ENCODE peak calls at places on chromosomes 16 and 17, in eight cellular contexts. I, T, G, L, Y, H, O and R are unnamed samples.

GRCh38 chr17:48487221-48487620 is 43.6 kb downstream of the HOXB1 start:
- DNase-seq in I (no peak), T (no peak), G (no peak), L (no peak), Y (no peak), H (no peak), O (no peak), R (no peak)

GRCh38 chr17:79803997-79804855 is 7.3 kb upstream of the CBX8 start:
- DNase-seq in I (no peak), T (no peak), G (peak; percentile 66), L (peak; percentile 86), Y (no peak), H (no peak), O (no peak), R (peak; percentile 82)

GRCh38 chr17:3033741-3034577 is 29.4 kb downstream of the OR1D5 start:
- DNase-seq in I (no peak), T (no peak), G (no peak), L (no peak), Y (no peak), H (no peak), O (no peak), R (no peak)

GRCh38 chr17:7173687-7174602 is 5.2 kb downstream of the ASGR1 start:
- DNase-seq in I (peak; percentile 27), T (no peak), G (no peak), L (peak; percentile 96), Y (no peak), H (peak; percentile 67), O (peak; percentile 51), R (peak; percentile 96)

GRCh38 chr16:58733671-58734458 is at the start of gene GOT2:
- DNase-seq in I (peak; percentile 89), T (peak; percentile 79), G (peak; percentile 90), L (peak; percentile 89), Y (peak; percentile 73), H (peak; percentile 76), O (peak; percentile 92), R (peak; percentile 92)

GRCh38 chr16:84960942-84961341 is 50.4 kb downstream of the ZDHHC7 start:
- DNase-seq in I (no peak), T (no peak), G (no peak), L (no peak), Y (no peak), H (no peak), O (no peak), R (no peak)

GRCh38 chr17:9935408-9935807 is 30.3 kb upstream of the RCVRN start:
- DNase-seq in I (no peak), T (no peak), G (no peak), L (no peak), Y (no peak), H (no peak), O (peak; percentile 45), R (no peak)

GRCh38 chr17:80101946-80102706 is 745 bp downstream of the GAA start:
- DNase-seq in I (peak; percentile 69), T (peak; percentile 77), G (peak; percentile 48), L (peak; percentile 47), Y (no peak), H (peak; percentile 27), O (peak; percentile 51), R (no peak)

GRCh38 chr17:32496348-32497078 is 9.7 kb downstream of the CDK5R1 start:
- DNase-seq in I (peak; percentile 76), T (peak; percentile 68), G (no peak), L (no peak), Y (no peak), H (no peak), O (peak; percentile 91), R (no peak)

GRCh38 chr17:72467841-72468653 is 347.2 kb downstream of the SOX9 start:
- DNase-seq in I (peak; percentile 69), T (no peak), G (no peak), L (peak; percentile 50), Y (no peak), H (no peak), O (peak; percentile 53), R (peak; percentile 56)

GRCh38 chr17:8698142-8699050 is 46.2 kb downstream of the CCDC42 start:
- DNase-seq in I (peak; percentile 83), T (peak; percentile 79), G (no peak), L (no peak), Y (no peak), H (no peak), O (peak; percentile 77), R (no peak)

GRCh38 chr17:19996502-19996901 is 12.7 kb upstream of the SPECC1 start:
- DNase-seq in I (no peak), T (no peak), G (no peak), L (peak; percentile 43), Y (no peak), H (no peak), O (no peak), R (peak; percentile 65)

GRCh38 chr16:21646721-21647561 is 5.5 kb downstream of the IGSF6 start:
- DNase-seq in I (peak; percentile 86), T (no peak), G (peak; percentile 91), L (no peak), Y (no peak), H (no peak), O (no peak), R (no peak)
- H2AFZ ChIP-seq in I (no peak overlapping the region), T (no peak overlapping the region), G (no peak overlapping the region), L (no peak overlapping the region), Y (no peak overlapping the region), H (no peak overlapping the region), O (no peak overlapping the region), R (no peak overlapping the region)

GRCh38 chr17:65055708-65056638 is 567 bp downstream of the GNA13 start:
- DNase-seq in I (peak; percentile 68), T (peak; percentile 22), G (peak; percentile 59), L (peak; percentile 62), Y (peak; percentile 16), H (no peak), O (peak; percentile 74), R (peak; percentile 51)

GRCh38 chr17:65055280-65055707 is 1.2 kb downstream of the GNA13 start:
- DNase-seq in I (no peak), T (no peak), G (peak; percentile 52), L (no peak), Y (no peak), H (no peak), O (no peak), R (no peak)

GRCh38 chr17:65058615-65059014 is 2.1 kb upstream of the GNA13 start:
- DNase-seq in I (no peak), T (no peak), G (no peak), L (no peak), Y (no peak), H (no peak), O (no peak), R (no peak)

GRCh38 chr17:65058151-65058550 is 1.6 kb upstream of the GNA13 start:
- DNase-seq in I (no peak), T (no peak), G (no peak), L (no peak), Y (no peak), H (no peak), O (no peak), R (no peak)

DNA sequence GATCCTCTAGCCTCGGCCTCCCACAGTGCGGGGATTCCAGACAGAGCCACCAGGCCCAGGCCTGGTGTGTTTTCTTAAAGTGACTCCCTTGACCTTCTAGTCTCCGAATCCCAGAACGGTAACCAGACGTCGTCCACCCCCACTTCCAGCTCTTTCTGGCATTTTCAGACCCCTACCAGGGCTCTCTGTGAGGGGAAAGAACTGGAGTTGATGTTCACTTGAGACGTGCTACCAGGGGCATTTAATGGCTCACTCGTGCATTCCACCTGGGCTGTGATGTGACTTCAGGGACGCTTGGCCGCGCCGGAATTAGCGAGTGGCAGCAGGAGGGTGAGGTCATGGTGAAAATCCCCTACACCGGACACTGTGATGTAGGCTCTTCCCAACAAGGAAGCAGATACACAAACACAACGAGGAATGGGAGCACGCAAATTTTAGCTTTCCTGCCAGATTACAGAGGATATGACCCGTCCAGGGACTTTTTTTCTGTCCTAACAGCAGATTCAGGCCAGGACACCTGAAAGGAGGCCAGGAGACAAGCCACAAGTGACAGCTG is 1.1 kb upstream of the GNA13 start:
- DNase-seq in I (peak; percentile 66), T (no peak), G (no peak), L (no peak), Y (no peak), H (no peak), O (no peak), R (no peak)
- H2AFZ ChIP-seq in I (no peak overlapping the region), T (peak overlapping the region; percentile 44), G (no peak overlapping the region), L (no peak overlapping the region), Y (no peak overlapping the region), H (no peak overlapping the region), O (peak overlapping the region; percentile 96), R (no peak overlapping the region)

GRCh38 chr16:81657224-81657623 is 121.9 kb upstream of the PLCG2 start:
- DNase-seq in I (no peak), T (no peak), G (no peak), L (no peak), Y (no peak), H (no peak), O (no peak), R (no peak)

GRCh38 chr16:81657731-81658130 is 121.4 kb upstream of the PLCG2 start:
- DNase-seq in I (no peak), T (no peak), G (no peak), L (no peak), Y (no peak), H (no peak), O (no peak), R (no peak)

GRCh38 chr16:81654346-81654745 is 124.7 kb upstream of the PLCG2 start:
- DNase-seq in I (no peak), T (peak; percentile 34), G (no peak), L (no peak), Y (no peak), H (no peak), O (peak; percentile 63), R (no peak)

GRCh38 chr16:81652798-81653505 is 126.1 kb upstream of the PLCG2 start:
- DNase-seq in I (no peak), T (no peak), G (no peak), L (peak; percentile 45), Y (no peak), H (no peak), O (no peak), R (no peak)

DNA sequence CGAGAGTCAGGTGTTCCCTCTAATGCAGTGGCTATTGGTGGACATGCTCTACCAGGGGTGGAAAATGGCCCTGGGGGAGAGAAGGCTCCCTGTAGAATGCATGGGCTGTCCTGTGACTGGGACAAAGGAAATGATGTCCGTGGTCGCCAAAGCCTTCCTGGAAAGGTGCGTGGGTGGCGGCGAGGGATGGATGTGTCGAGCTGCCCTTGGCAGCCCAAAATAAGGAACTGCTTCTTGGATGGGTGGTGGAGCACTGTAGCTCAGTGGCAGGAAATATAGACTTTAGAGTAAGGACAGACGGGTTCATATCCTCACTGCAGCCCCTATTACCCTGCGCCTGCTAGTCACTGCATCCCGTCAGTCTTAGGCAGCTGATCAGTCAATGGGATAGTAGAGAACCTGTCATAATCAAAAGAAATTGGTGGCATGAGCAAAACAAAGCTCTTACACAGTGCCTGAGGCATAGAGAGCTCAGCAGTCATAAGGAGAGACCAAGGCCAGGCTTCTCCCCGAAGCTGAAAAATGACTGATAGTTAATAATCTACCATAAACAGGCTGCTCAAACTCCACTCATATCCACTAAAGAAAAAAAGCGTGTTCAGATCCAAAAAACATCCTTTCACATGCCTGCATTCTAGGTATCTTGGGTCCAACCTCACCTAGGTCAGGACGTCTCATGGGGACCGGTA is 123.5 kb upstream of the PLCG2 start:
- DNase-seq in I (no peak), T (no peak), G (no peak), L (no peak), Y (no peak), H (no peak), O (no peak), R (no peak)
- H2AFZ ChIP-seq in I (no peak overlapping the region), T (no peak overlapping the region), G (no peak overlapping the region), L (no peak overlapping the region), Y (no peak overlapping the region), H (no peak overlapping the region), O (no peak overlapping the region), R (no peak overlapping the region)

DNA sequence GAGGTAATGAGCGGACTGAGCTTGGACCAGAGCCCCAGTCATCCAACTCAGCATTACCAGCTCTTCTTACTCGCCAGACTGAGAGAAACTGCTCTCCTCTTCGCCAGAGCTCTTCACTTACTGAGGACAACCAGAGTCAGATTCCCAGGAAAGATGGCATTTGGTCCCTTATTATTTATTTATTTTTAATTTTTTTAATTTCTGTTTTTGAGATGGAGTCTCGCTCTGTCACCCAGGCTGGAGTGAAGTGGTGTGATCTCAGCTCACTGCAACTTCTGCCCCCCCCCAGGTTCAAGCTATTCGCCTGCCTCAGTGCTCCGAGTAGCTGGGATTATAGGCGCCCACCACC is 23.3 kb downstream of the DEXI start:
- DNase-seq in I (no peak), T (no peak), G (no peak), L (no peak), Y (no peak), H (no peak), O (no peak), R (no peak)
- H2AFZ ChIP-seq in I (no peak overlapping the region), T (peak overlapping the region; percentile 71), G (no peak overlapping the region), L (no peak overlapping the region), Y (no peak overlapping the region), H (no peak overlapping the region), O (peak overlapping the region; percentile 64), R (no peak overlapping the region)